ENCODE peak calls at places on chromosomes 12 and 14, in nine cellular contexts. One of them, this sample, is unnamed.
A peak's percentile ranks its signal among the peaks of the same experiment; 100 is the strongest.

GRCh38 chr12:119229837-119230236 is 51.1 kb downstream of the HSPB8 start:
- DNase-seq in A549: peak; percentile 84
- DNase-seq in CD4-positive, alpha-beta T cell: no peak
- DNase-seq in activated CD8-positive, alpha-beta T cell treated with anti-CD3 and anti-CD28 coated beads for 36 hours: peak; percentile 8
- DNase-seq in GM06990: no peak
- DNase-seq in OCI-LY7: peak; percentile 51
- DNase-seq in epithelial cell of esophagus: peak; percentile 7
- DNase-seq in GM10248: no peak
- DNase-seq in tibial artery: no peak
- DNase-seq in this sample: no peak

GRCh38 chr14:24042733-24043132 is 9.1 kb upstream of the CARMIL3 start:
- DNase-seq in A549: no peak
- DNase-seq in CD4-positive, alpha-beta T cell: no peak
- DNase-seq in activated CD8-positive, alpha-beta T cell treated with anti-CD3 and anti-CD28 coated beads for 36 hours: no peak
- DNase-seq in GM06990: no peak
- DNase-seq in OCI-LY7: no peak
- DNase-seq in epithelial cell of esophagus: no peak
- DNase-seq in GM10248: no peak
- DNase-seq in tibial artery: no peak
- DNase-seq in this sample: no peak

GRCh38 chr12:51714666-51715065 is 123.6 kb downstream of the SCN8A start:
- DNase-seq in A549: no peak
- DNase-seq in CD4-positive, alpha-beta T cell: no peak
- DNase-seq in activated CD8-positive, alpha-beta T cell treated with anti-CD3 and anti-CD28 coated beads for 36 hours: no peak
- DNase-seq in GM06990: no peak
- DNase-seq in OCI-LY7: no peak
- DNase-seq in epithelial cell of esophagus: no peak
- DNase-seq in GM10248: no peak
- DNase-seq in tibial artery: no peak
- DNase-seq in this sample: no peak

GRCh38 chr14:92692822-92693226 is 55.6 kb downstream of the LGMN start:
- DNase-seq in A549: no peak
- DNase-seq in CD4-positive, alpha-beta T cell: peak; percentile 39
- DNase-seq in activated CD8-positive, alpha-beta T cell treated with anti-CD3 and anti-CD28 coated beads for 36 hours: peak; percentile 58
- DNase-seq in GM06990: no peak
- DNase-seq in OCI-LY7: no peak
- DNase-seq in epithelial cell of esophagus: peak; percentile 27
- DNase-seq in GM10248: no peak
- DNase-seq in tibial artery: peak; percentile 72
- DNase-seq in this sample: no peak

GRCh38 chr12:71639341-71639760 is 24.3 kb downstream of the ZFC3H1 start:
- DNase-seq in A549: peak; percentile 13
- DNase-seq in CD4-positive, alpha-beta T cell: no peak
- DNase-seq in activated CD8-positive, alpha-beta T cell treated with anti-CD3 and anti-CD28 coated beads for 36 hours: no peak
- DNase-seq in GM06990: no peak
- DNase-seq in OCI-LY7: peak; percentile 31
- DNase-seq in epithelial cell of esophagus: no peak
- DNase-seq in GM10248: no peak
- DNase-seq in tibial artery: no peak
- DNase-seq in this sample: no peak

GRCh38 chr14:65658202-65658601 is 245.7 kb downstream of the FUT8 start:
- DNase-seq in A549: no peak
- DNase-seq in CD4-positive, alpha-beta T cell: no peak
- DNase-seq in activated CD8-positive, alpha-beta T cell treated with anti-CD3 and anti-CD28 coated beads for 36 hours: no peak
- DNase-seq in GM06990: no peak
- DNase-seq in OCI-LY7: no peak
- DNase-seq in epithelial cell of esophagus: peak; percentile 83
- DNase-seq in GM10248: no peak
- DNase-seq in tibial artery: no peak
- DNase-seq in this sample: no peak

GRCh38 chr14:98167702-98168101 is 1104.3 kb downstream of the BCL11B start:
- DNase-seq in A549: no peak
- DNase-seq in CD4-positive, alpha-beta T cell: no peak
- DNase-seq in activated CD8-positive, alpha-beta T cell treated with anti-CD3 and anti-CD28 coated beads for 36 hours: peak; percentile 58
- DNase-seq in GM06990: no peak
- DNase-seq in OCI-LY7: no peak
- DNase-seq in epithelial cell of esophagus: no peak
- DNase-seq in GM10248: no peak
- DNase-seq in tibial artery: no peak
- DNase-seq in this sample: no peak

GRCh38 chr12:41514907-41515306 is 326.8 kb downstream of the PDZRN4 start:
- DNase-seq in A549: no peak
- DNase-seq in CD4-positive, alpha-beta T cell: no peak
- DNase-seq in activated CD8-positive, alpha-beta T cell treated with anti-CD3 and anti-CD28 coated beads for 36 hours: peak; percentile 6
- DNase-seq in GM06990: no peak
- DNase-seq in OCI-LY7: peak; percentile 24
- DNase-seq in epithelial cell of esophagus: no peak
- DNase-seq in GM10248: no peak
- DNase-seq in tibial artery: no peak
- DNase-seq in this sample: no peak

GRCh38 chr12:77049767-77050353 is 15.5 kb downstream of the E2F7 start:
- DNase-seq in A549: peak; percentile 50
- DNase-seq in CD4-positive, alpha-beta T cell: no peak
- DNase-seq in activated CD8-positive, alpha-beta T cell treated with anti-CD3 and anti-CD28 coated beads for 36 hours: peak; percentile 13
- DNase-seq in GM06990: no peak
- DNase-seq in OCI-LY7: peak; percentile 79
- DNase-seq in epithelial cell of esophagus: peak; percentile 81
- DNase-seq in GM10248: peak; percentile 43
- DNase-seq in tibial artery: no peak
- DNase-seq in this sample: no peak

GRCh38 chr14:88706425-88706824 is 86.3 kb downstream of the EML5 start:
- DNase-seq in A549: no peak
- DNase-seq in CD4-positive, alpha-beta T cell: no peak
- DNase-seq in activated CD8-positive, alpha-beta T cell treated with anti-CD3 and anti-CD28 coated beads for 36 hours: no peak
- DNase-seq in GM06990: no peak
- DNase-seq in OCI-LY7: no peak
- DNase-seq in epithelial cell of esophagus: peak; percentile 32
- DNase-seq in GM10248: no peak
- DNase-seq in tibial artery: no peak
- DNase-seq in this sample: no peak

GRCh38 chr12:2682301-2683282 is 112.2 kb upstream of the FKBP4 start:
- DNase-seq in A549: peak; percentile 19
- DNase-seq in CD4-positive, alpha-beta T cell: no peak
- DNase-seq in activated CD8-positive, alpha-beta T cell treated with anti-CD3 and anti-CD28 coated beads for 36 hours: peak; percentile 72
- DNase-seq in GM06990: no peak
- DNase-seq in OCI-LY7: peak; percentile 55
- DNase-seq in epithelial cell of esophagus: peak; percentile 4
- DNase-seq in GM10248: no peak
- DNase-seq in tibial artery: no peak
- DNase-seq in this sample: peak; percentile 33

GRCh38 chr12:67919406-67919805 is 69.8 kb upstream of the IFNG-AS1 start:
- DNase-seq in A549: no peak
- DNase-seq in CD4-positive, alpha-beta T cell: no peak
- DNase-seq in activated CD8-positive, alpha-beta T cell treated with anti-CD3 and anti-CD28 coated beads for 36 hours: no peak
- DNase-seq in GM06990: no peak
- DNase-seq in OCI-LY7: no peak
- DNase-seq in epithelial cell of esophagus: peak; percentile 83
- DNase-seq in GM10248: no peak
- DNase-seq in tibial artery: no peak
- DNase-seq in this sample: no peak

GRCh38 chr14:27008187-27008586 is 410.4 kb upstream of the NOVA1 start:
- DNase-seq in A549: no peak
- DNase-seq in CD4-positive, alpha-beta T cell: no peak
- DNase-seq in activated CD8-positive, alpha-beta T cell treated with anti-CD3 and anti-CD28 coated beads for 36 hours: no peak
- DNase-seq in GM06990: no peak
- DNase-seq in OCI-LY7: no peak
- DNase-seq in epithelial cell of esophagus: no peak
- DNase-seq in GM10248: no peak
- DNase-seq in tibial artery: no peak
- DNase-seq in this sample: no peak

GRCh38 chr12:28097221-28097620 is 93.0 kb upstream of the CCDC91 start:
- DNase-seq in A549: no peak
- DNase-seq in CD4-positive, alpha-beta T cell: no peak
- DNase-seq in activated CD8-positive, alpha-beta T cell treated with anti-CD3 and anti-CD28 coated beads for 36 hours: no peak
- DNase-seq in GM06990: no peak
- DNase-seq in OCI-LY7: no peak
- DNase-seq in epithelial cell of esophagus: no peak
- DNase-seq in GM10248: no peak
- DNase-seq in tibial artery: no peak
- DNase-seq in this sample: no peak

DNA sequence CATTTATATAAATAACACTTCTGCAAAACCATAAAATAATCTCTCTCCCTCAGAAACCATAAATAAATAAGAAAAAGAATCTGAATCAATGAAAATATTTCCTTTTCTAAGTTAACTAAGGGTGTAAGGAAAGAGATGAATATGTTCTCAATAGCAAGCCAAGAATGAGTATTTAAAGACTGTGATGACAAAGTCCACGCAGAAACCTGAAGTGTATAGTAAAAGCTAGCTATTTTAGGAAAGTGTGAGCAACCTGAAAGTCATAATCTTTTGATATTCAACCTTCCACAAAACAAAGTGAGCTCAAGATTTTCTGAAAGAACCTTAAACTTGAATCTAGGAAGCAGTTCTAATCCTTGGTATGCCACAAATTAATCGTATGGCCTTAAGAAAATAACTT is 15.9 kb downstream of the EIF2S3B start:
- DNase-seq in A549: no peak
- DNase-seq in CD4-positive, alpha-beta T cell: no peak
- DNase-seq in activated CD8-positive, alpha-beta T cell treated with anti-CD3 and anti-CD28 coated beads for 36 hours: no peak
- DNase-seq in GM06990: no peak
- DNase-seq in OCI-LY7: no peak
- DNase-seq in epithelial cell of esophagus: no peak
- DNase-seq in GM10248: no peak
- DNase-seq in tibial artery: no peak
- DNase-seq in this sample: no peak
- TF ChIP-seq CTCF in A549: no peak
- TF ChIP-seq CTCF in CD4-positive, alpha-beta T cell: no peak
- TF ChIP-seq CTCF in activated CD8-positive, alpha-beta T cell treated with anti-CD3 and anti-CD28 coated beads for 36 hours: no peak
- TF ChIP-seq CTCF in GM06990: no peak
- TF ChIP-seq CTCF in OCI-LY7: no peak
- TF ChIP-seq CTCF in epithelial cell of esophagus: no peak
- TF ChIP-seq CTCF in GM10248: no peak
- TF ChIP-seq CTCF in tibial artery: no peak
- TF ChIP-seq CTCF in this sample: no peak

DNA sequence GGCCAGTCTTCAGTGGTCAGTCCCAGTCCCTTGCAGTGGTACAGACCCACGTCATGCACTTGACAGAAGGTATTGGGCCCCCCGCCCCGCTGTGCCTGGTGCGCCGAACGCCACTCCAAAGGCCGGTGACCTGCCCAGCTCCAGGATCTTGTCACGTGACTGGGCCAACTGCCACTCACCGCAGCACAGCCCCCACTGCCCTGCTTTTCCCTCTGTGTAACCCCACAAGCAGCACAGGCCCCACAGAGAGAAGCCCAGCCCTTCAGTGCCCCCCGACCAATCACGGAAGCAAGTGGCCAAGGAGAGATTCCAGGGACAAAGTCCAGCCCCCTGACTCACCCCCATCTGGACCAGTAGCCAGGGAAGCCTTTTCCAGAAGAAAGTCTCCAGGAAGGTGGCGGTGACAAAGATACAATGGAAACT is 498 bp downstream of the GPR132 start:
- DNase-seq in A549: no peak
- DNase-seq in CD4-positive, alpha-beta T cell: no peak
- DNase-seq in activated CD8-positive, alpha-beta T cell treated with anti-CD3 and anti-CD28 coated beads for 36 hours: peak; percentile 70
- DNase-seq in GM06990: peak; percentile 67
- DNase-seq in OCI-LY7: no peak
- DNase-seq in epithelial cell of esophagus: no peak
- DNase-seq in GM10248: peak; percentile 58
- DNase-seq in tibial artery: peak; percentile 68
- DNase-seq in this sample: no peak
- TF ChIP-seq CTCF in A549: no peak
- TF ChIP-seq CTCF in CD4-positive, alpha-beta T cell: no peak
- TF ChIP-seq CTCF in activated CD8-positive, alpha-beta T cell treated with anti-CD3 and anti-CD28 coated beads for 36 hours: no peak
- TF ChIP-seq CTCF in GM06990: no peak
- TF ChIP-seq CTCF in OCI-LY7: no peak
- TF ChIP-seq CTCF in epithelial cell of esophagus: no peak
- TF ChIP-seq CTCF in GM10248: no peak
- TF ChIP-seq CTCF in tibial artery: no peak
- TF ChIP-seq CTCF in this sample: no peak

DNA sequence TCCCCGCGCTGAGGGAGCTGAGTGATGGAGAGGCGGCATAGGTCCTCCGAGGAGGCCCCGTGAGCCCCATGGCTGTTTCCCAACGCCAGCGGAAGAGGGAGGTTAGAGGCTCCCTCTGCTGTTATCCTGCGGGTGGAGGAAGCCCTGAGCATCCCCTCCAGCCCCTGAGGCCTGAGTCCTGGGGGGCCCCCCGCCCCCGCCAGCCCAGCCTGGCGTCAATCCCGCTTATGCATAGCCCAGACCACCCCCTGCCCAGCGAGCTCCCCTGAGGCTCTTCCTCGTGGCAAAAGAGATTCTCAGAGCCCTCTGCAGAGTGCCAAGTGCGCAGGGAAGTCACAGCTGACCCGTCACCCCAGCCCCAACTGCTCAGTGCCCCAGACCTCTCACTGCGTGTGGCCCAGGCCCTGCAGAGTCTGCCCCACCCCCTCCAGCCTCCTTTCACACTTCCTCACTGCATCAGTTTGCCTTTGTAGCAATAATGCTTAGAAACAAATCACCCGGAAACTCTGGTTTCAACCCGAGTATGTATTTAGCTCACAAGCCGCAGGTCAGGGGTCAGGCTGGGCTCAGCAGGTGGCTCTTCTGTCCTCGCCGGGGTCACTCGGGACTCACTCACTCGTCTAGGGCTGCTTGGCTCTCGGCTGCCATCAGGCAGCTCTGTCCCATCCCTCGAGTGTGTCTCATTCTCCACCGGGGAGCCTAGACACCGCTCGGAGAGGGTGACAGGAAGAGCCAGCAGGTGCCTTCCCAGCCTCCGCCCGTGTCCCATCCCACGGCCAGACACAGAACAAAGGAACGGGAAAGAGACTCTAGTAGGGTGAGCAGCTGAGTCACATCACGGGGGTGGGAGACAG is 44.8 kb upstream of the GALNT9 start:
- DNase-seq in A549: no peak
- DNase-seq in CD4-positive, alpha-beta T cell: no peak
- DNase-seq in activated CD8-positive, alpha-beta T cell treated with anti-CD3 and anti-CD28 coated beads for 36 hours: no peak
- DNase-seq in GM06990: no peak
- DNase-seq in OCI-LY7: no peak
- DNase-seq in epithelial cell of esophagus: no peak
- DNase-seq in GM10248: no peak
- DNase-seq in tibial artery: no peak
- DNase-seq in this sample: no peak
- TF ChIP-seq CTCF in A549: no peak
- TF ChIP-seq CTCF in CD4-positive, alpha-beta T cell: no peak
- TF ChIP-seq CTCF in activated CD8-positive, alpha-beta T cell treated with anti-CD3 and anti-CD28 coated beads for 36 hours: no peak
- TF ChIP-seq CTCF in GM06990: no peak
- TF ChIP-seq CTCF in OCI-LY7: no peak
- TF ChIP-seq CTCF in epithelial cell of esophagus: no peak
- TF ChIP-seq CTCF in GM10248: no peak
- TF ChIP-seq CTCF in tibial artery: no peak
- TF ChIP-seq CTCF in this sample: no peak

GRCh38 chr14:45679852-45680251 is 426.9 kb upstream of the MIS18BP1 start:
- DNase-seq in A549: no peak
- DNase-seq in CD4-positive, alpha-beta T cell: no peak
- DNase-seq in activated CD8-positive, alpha-beta T cell treated with anti-CD3 and anti-CD28 coated beads for 36 hours: no peak
- DNase-seq in GM06990: no peak
- DNase-seq in OCI-LY7: no peak
- DNase-seq in epithelial cell of esophagus: peak; percentile 73
- DNase-seq in GM10248: no peak
- DNase-seq in tibial artery: no peak
- DNase-seq in this sample: no peak

GRCh38 chr14:45680531-45680930 is 427.5 kb upstream of the MIS18BP1 start:
- DNase-seq in A549: no peak
- DNase-seq in CD4-positive, alpha-beta T cell: no peak
- DNase-seq in activated CD8-positive, alpha-beta T cell treated with anti-CD3 and anti-CD28 coated beads for 36 hours: no peak
- DNase-seq in GM06990: no peak
- DNase-seq in OCI-LY7: no peak
- DNase-seq in epithelial cell of esophagus: no peak
- DNase-seq in GM10248: no peak
- DNase-seq in tibial artery: no peak
- DNase-seq in this sample: no peak

GRCh38 chr14:45673420-45673819 is 420.4 kb upstream of the MIS18BP1 start:
- DNase-seq in A549: no peak
- DNase-seq in CD4-positive, alpha-beta T cell: no peak
- DNase-seq in activated CD8-positive, alpha-beta T cell treated with anti-CD3 and anti-CD28 coated beads for 36 hours: no peak
- DNase-seq in GM06990: no peak
- DNase-seq in OCI-LY7: no peak
- DNase-seq in epithelial cell of esophagus: no peak
- DNase-seq in GM10248: no peak
- DNase-seq in tibial artery: no peak
- DNase-seq in this sample: no peak

GRCh38 chr14:45678163-45678562 is 425.2 kb upstream of the MIS18BP1 start:
- DNase-seq in A549: no peak
- DNase-seq in CD4-positive, alpha-beta T cell: no peak
- DNase-seq in activated CD8-positive, alpha-beta T cell treated with anti-CD3 and anti-CD28 coated beads for 36 hours: no peak
- DNase-seq in GM06990: no peak
- DNase-seq in OCI-LY7: no peak
- DNase-seq in epithelial cell of esophagus: peak; percentile 5
- DNase-seq in GM10248: no peak
- DNase-seq in tibial artery: no peak
- DNase-seq in this sample: no peak
- TF ChIP-seq CTCF in A549: no peak
- TF ChIP-seq CTCF in CD4-positive, alpha-beta T cell: no peak
- TF ChIP-seq CTCF in activated CD8-positive, alpha-beta T cell treated with anti-CD3 and anti-CD28 coated beads for 36 hours: no peak
- TF ChIP-seq CTCF in GM06990: no peak
- TF ChIP-seq CTCF in OCI-LY7: no peak
- TF ChIP-seq CTCF in epithelial cell of esophagus: no peak
- TF ChIP-seq CTCF in GM10248: no peak
- TF ChIP-seq CTCF in tibial artery: no peak
- TF ChIP-seq CTCF in this sample: no peak

This sample was measured in natural killer cell.